ENCODE peak calls at places on chromosomes 12 and 14, in seven cellular contexts. K is dorsolateral prefrontal cortex; M is uterus; N is right cardiac atrium; L is CD4-positive, alpha-beta T cell; S is mesenchymal stem cell; G is esophagus squamous epithelium. Z is an unnamed sample. For H3K27me3, the result is how much of the 10 kb centered on the place peaks cover.

GRCh38 chr12:75792687-75793086 is 238.9 kb downstream of the PHLDA1 start:
- DNase-seq in L (no peak), S (no peak), M (no peak), K (no peak), N (no peak), G (no peak), Z (peak)

GRCh38 chr12:108373111-108373510 is 34.0 kb upstream of the CMKLR1 start:
- DNase-seq in L (no peak), S (no peak), M (no peak), K (no peak), G (no peak), N (no peak), Z (peak)

GRCh38 chr12:77553976-77554619 is 276.6 kb upstream of the NAV3 start:
- DNase-seq in N (no peak), S (no peak), L (no peak), G (no peak), M (no peak), K (no peak), Z (no peak)

GRCh38 chr12:61504396-61505115 is 755.6 kb upstream of the USP15 start:
- DNase-seq in S (no peak), N (no peak), K (no peak), G (no peak), M (no peak), L (no peak), Z (no peak)

GRCh38 chr12:6452908-6453630 is 1.2 kb downstream of the TAPBPL start:
- DNase-seq in N (peak), K (no peak), G (no peak), S (no peak), M (no peak), L (no peak), Z (no peak)

GRCh38 chr12:6202331-6202730 is 2.1 kb downstream of the CD9 start:
- DNase-seq in M (no peak), N (no peak), G (no peak), L (no peak), K (no peak), S (no peak), Z (no peak)

GRCh38 chr12:58395470-58395869 is 454.1 kb downstream of the ATP23 start:
- DNase-seq in S (no peak), K (no peak), M (no peak), N (no peak), L (no peak), G (no peak), Z (no peak)

GRCh38 chr12:46244273-46244672 is 24.6 kb downstream of the SLC38A1 start:
- DNase-seq in M (no peak), L (no peak), N (no peak), K (no peak), S (no peak), G (no peak), Z (no peak)

GRCh38 chr12:18897816-18898215 is 159.9 kb downstream of the CAPZA3 start:
- DNase-seq in L (no peak), S (no peak), K (no peak), G (no peak), N (no peak), M (no peak), Z (no peak)

GRCh38 chr12:42977451-42978230 is 388.1 kb upstream of the PRICKLE1 start:
- DNase-seq in S (no peak), G (no peak), M (no peak), N (no peak), K (no peak), L (no peak), Z (no peak)

GRCh38 chr12:42981379-42981778 is 391.8 kb upstream of the PRICKLE1 start:
- DNase-seq in S (peak), N (no peak), K (no peak), M (no peak), G (no peak), L (no peak), Z (no peak)

GRCh38 chr12:42978718-42979117 is 389.2 kb upstream of the PRICKLE1 start:
- DNase-seq in S (no peak), G (no peak), M (no peak), L (no peak), N (no peak), K (no peak), Z (no peak)

GRCh38 chr12:42982828-42983227 is 393.3 kb upstream of the PRICKLE1 start:
- DNase-seq in L (no peak), N (no peak), K (no peak), M (no peak), S (no peak), G (no peak), Z (no peak)

GRCh38 chr12:42979746-42980145 is 390.2 kb upstream of the PRICKLE1 start:
- DNase-seq in S (no peak), N (no peak), G (no peak), L (no peak), K (no peak), M (no peak), Z (no peak)
- H3K27ac ChIP-seq in S (no peak), N (no peak), G (no peak), L (no peak), K (no peak), M (no peak), Z (no peak)

DNA sequence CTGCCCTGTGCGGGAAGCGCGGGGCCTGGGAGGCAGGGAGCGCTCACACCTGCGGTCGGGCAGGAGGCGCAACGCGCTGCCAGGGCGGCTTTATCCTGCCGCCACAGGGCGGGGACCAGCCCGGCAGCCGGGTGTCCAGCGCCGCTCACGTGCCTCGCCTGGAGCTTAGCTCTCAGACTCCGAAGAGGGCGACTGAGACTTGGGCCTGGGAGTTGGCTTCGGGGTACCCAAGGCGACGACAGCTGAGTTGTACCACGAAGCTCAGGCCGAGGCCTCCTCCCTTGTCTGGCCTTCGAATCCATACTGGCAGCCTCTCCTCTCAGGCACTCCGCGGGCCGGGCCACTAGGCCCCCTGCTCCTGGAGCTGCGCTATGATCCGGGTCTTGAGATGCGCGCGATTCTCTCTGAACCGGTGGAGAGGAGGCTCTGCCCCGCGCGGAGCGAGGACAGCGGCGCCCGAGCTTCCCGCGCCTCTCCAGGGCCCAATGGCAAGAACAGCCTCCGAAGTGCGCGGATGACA is 6.9 kb downstream of the SIX1 start:
- DNase-seq in K (no peak), M (no peak), N (no peak), L (no peak), G (no peak), S (no peak), Z (no peak)
- H3K27me3 ChIP-seq in K (half or more), M (half or more), N (under half), L (half or more), G (half or more), S (under half), Z (under half)

GRCh38 chr14:95877633-95878032 is 1.0 kb downstream of the TUNAR start:
- DNase-seq in G (no peak), S (no peak), L (no peak), M (no peak), K (no peak), N (no peak), Z (no peak)
- H3K27ac ChIP-seq in G (no peak), S (no peak), L (no peak), M (no peak), K (no peak), N (no peak), Z (no peak)

GRCh38 chr12:124175731-124176130 is 119.2 kb upstream of the RFLNA start:
- DNase-seq in K (no peak), G (no peak), N (no peak), M (no peak), L (no peak), S (no peak), Z (no peak)

GRCh38 chr12:124177276-124177950 is 117.5 kb upstream of the RFLNA start:
- DNase-seq in K (no peak), L (no peak), M (no peak), G (no peak), S (no peak), N (no peak), Z (no peak)

GRCh38 chr12:124177951-124178316 is 117.0 kb upstream of the RFLNA start:
- DNase-seq in M (no peak), K (no peak), G (no peak), S (no peak), N (no peak), L (no peak), Z (no peak)

GRCh38 chr12:124183172-124183571 is 111.7 kb upstream of the RFLNA start:
- DNase-seq in S (no peak), G (no peak), L (no peak), M (no peak), K (no peak), N (no peak), Z (no peak)

DNA sequence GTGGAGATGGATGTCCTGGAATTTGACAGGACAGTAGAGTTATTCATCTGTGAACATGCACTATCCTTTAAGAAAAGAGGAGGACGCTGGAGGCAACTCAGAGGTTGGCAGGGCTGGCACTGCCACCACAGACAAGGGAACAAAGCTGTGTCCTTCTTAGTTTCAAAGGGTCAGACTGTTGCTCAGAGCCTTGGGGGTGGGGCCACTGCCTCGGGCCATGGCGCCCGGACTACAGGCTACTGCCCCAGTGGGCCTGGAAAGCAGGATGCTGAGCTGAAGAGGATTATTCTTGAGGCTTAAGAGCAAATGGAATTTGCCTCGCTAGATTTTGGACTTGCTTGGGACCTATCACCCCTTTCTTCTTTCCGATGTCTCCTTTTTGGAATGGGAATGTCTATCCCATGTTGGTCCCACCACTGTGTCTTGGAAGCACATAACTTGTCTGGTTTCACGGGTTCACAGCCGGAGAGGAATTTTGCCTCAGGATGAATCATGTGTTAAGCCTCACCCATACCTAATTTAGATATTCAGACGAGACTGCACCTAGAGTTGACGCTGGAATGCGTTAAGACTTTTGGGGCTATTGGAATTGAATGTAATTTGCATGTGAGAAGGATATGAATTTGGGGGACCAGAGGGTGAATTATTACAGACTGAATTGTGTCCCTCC is 114.8 kb upstream of the RFLNA start:
- DNase-seq in L (no peak), G (no peak), K (no peak), S (no peak), N (no peak), M (no peak), Z (no peak)
- H3K27me3 ChIP-seq in L (under half), G (under half), K (under half), S (under half), N (under half), M (under half), Z (under half)

Z was measured in SJCRH30.